ENCODE peak calls at places on chromosomes 5 and 9, in four cellular contexts. O is DMS79, B is AG04449, W is NCI-H1417. H is an unnamed sample.

GRCh38 chr9:101580076-101580475 is 14.7 kb downstream of the PPP3R2 start:
- DNase-seq in O (no peak), W (no peak), B (no peak), H (no peak)

GRCh38 chr9:20566401-20566800 is 55.9 kb downstream of the MLLT3 start:
- DNase-seq in B (no peak), W (no peak), O (no peak), H (no peak)

GRCh38 chr5:10275460-10275859 is 25.4 kb downstream of the CCT5 start:
- DNase-seq in W (no peak), B (no peak), O (no peak), H (no peak)

GRCh38 chr5:73387630-73388370 is 60.8 kb downstream of the FOXD1 start:
- DNase-seq in O (peak), W (peak), B (no peak), H (no peak)

GRCh38 chr9:89555426-89556375 is 49.1 kb upstream of the GADD45G start:
- DNase-seq in W (no peak), O (no peak), B (no peak), H (no peak)

GRCh38 chr5:157108961-157109360 is at the start of gene HAVCR2:
- DNase-seq in O (peak), W (no peak), B (no peak), H (no peak)

GRCh38 chr5:173522518-173522917 is 93.9 kb downstream of the BOD1 start:
- DNase-seq in B (no peak), O (no peak), W (no peak), H (no peak)

GRCh38 chr5:134813407-134813806 is 32.4 kb upstream of the C5orf24 start:
- DNase-seq in O (no peak), B (no peak), W (no peak), H (no peak)

GRCh38 chr9:137241490-137242328 is 622 bp downstream of the TUBB4B start:
- DNase-seq in B (no peak), O (no peak), W (peak), H (no peak)

GRCh38 chr5:85049020-85049419 is 664.3 kb upstream of the EDIL3 start:
- DNase-seq in B (peak), W (peak), O (no peak), H (no peak)

GRCh38 chr9:109504689-109505088 is 6.6 kb upstream of the PTPN3 start:
- DNase-seq in O (no peak), W (no peak), B (no peak), H (no peak)

GRCh38 chr9:33297455-33297854 is 7.1 kb downstream of the NFX1 start:
- DNase-seq in O (peak), B (no peak), W (peak), H (no peak)

GRCh38 chr9:93827545-93828330 is 127.4 kb downstream of the BARX1 start:
- DNase-seq in O (no peak), W (peak), B (no peak), H (no peak)

GRCh38 chr9:133140174-133140505 is 19.1 kb upstream of the RALGDS start:
- DNase-seq in W (no peak), O (no peak), B (no peak), H (no peak)

GRCh38 chr9:116322521-116322920 is 168.9 kb downstream of the PAPPA start:
- DNase-seq in W (no peak), O (no peak), B (no peak), H (no peak)

GRCh38 chr5:63401434-63402046 is 560.7 kb downstream of the HTR1A start:
- DNase-seq in B (no peak), O (peak), W (peak), H (peak)

GRCh38 chr9:136587145-136587943 is 41.5 kb upstream of the NOTCH1 start:
- DNase-seq in O (no peak), B (no peak), W (no peak), H (no peak)

GRCh38 chr9:115657695-115658094 is 495.9 kb upstream of the PAPPA start:
- DNase-seq in O (no peak), W (no peak), B (no peak), H (no peak)

GRCh38 chr5:124007675-124008398 is 495.9 kb downstream of the CSNK1G3 start:
- DNase-seq in W (no peak), O (no peak), B (no peak), H (no peak)

GRCh38 chr9:39588056-39588814 is 232.8 kb downstream of the SPATA31A1 start:
- DNase-seq in O (no peak), W (no peak), B (no peak), H (no peak)

GRCh38 chr5:150129813-150130492 is 25.7 kb downstream of the PDGFRB start:
- DNase-seq in B (no peak), W (peak), O (no peak), H (no peak)

GRCh38 chr9:109064963-109065701 is 51.8 kb upstream of the CTNNAL1 start:
- DNase-seq in B (no peak), O (no peak), W (no peak), H (no peak)

H was measured in glomerular endothelial cell.